ENCODE peak calls at places on chromosomes 6 and 20, in nine cellular contexts. One of them, this sample, is unnamed.
A peak's percentile ranks its signal among the peaks of the same experiment; 100 is the strongest.

GRCh38 chr6:44045672-44046015 is 81.6 kb downstream of the MRPL14 start:
- DNase-seq in neural crest cell: no peak
- DNase-seq in neural progenitor cell: no peak
- DNase-seq in WTC11: no peak
- DNase-seq in brain microvascular endothelial cell: no peak
- DNase-seq in tibial nerve: no peak
- DNase-seq in fibroblast of pulmonary artery: peak; percentile 21
- DNase-seq in cardiac muscle cell: no peak
- DNase-seq in mucosa of descending colon: no peak
- DNase-seq in this sample: no peak

GRCh38 chr6:111605100-111605748 is 454 bp downstream of the TRAF3IP2 start:
- DNase-seq in neural crest cell: peak; percentile 13
- DNase-seq in neural progenitor cell: peak; percentile 72
- DNase-seq in WTC11: peak; percentile 64
- DNase-seq in brain microvascular endothelial cell: peak; percentile 66
- DNase-seq in tibial nerve: peak; percentile 50
- DNase-seq in fibroblast of pulmonary artery: peak; percentile 97
- DNase-seq in cardiac muscle cell: peak; percentile 96
- DNase-seq in mucosa of descending colon: peak; percentile 71
- DNase-seq in this sample: peak; percentile 56

GRCh38 chr20:47586648-47587306 is 85.1 kb downstream of the NCOA3 start:
- DNase-seq in neural crest cell: no peak
- DNase-seq in neural progenitor cell: peak; percentile 21
- DNase-seq in WTC11: no peak
- DNase-seq in brain microvascular endothelial cell: peak; percentile 24
- DNase-seq in tibial nerve: no peak
- DNase-seq in fibroblast of pulmonary artery: peak; percentile 65
- DNase-seq in cardiac muscle cell: peak; percentile 84
- DNase-seq in mucosa of descending colon: no peak
- DNase-seq in this sample: no peak

GRCh38 chr6:107697682-107698081 is 126.4 kb downstream of the SCML4 start:
- DNase-seq in neural crest cell: no peak
- DNase-seq in neural progenitor cell: no peak
- DNase-seq in WTC11: no peak
- DNase-seq in brain microvascular endothelial cell: no peak
- DNase-seq in tibial nerve: no peak
- DNase-seq in fibroblast of pulmonary artery: peak; percentile 51
- DNase-seq in cardiac muscle cell: peak; percentile 65
- DNase-seq in mucosa of descending colon: no peak
- DNase-seq in this sample: no peak

GRCh38 chr6:85484941-85485340 is 35.1 kb downstream of the NT5E start:
- DNase-seq in neural crest cell: no peak
- DNase-seq in neural progenitor cell: no peak
- DNase-seq in WTC11: no peak
- DNase-seq in brain microvascular endothelial cell: no peak
- DNase-seq in tibial nerve: no peak
- DNase-seq in fibroblast of pulmonary artery: no peak
- DNase-seq in cardiac muscle cell: no peak
- DNase-seq in mucosa of descending colon: no peak
- DNase-seq in this sample: no peak

GRCh38 chr6:8904754-8905153 is 469.4 kb upstream of the SLC35B3 start:
- DNase-seq in neural crest cell: no peak
- DNase-seq in neural progenitor cell: peak; percentile 18
- DNase-seq in WTC11: peak; percentile 42
- DNase-seq in brain microvascular endothelial cell: no peak
- DNase-seq in tibial nerve: no peak
- DNase-seq in fibroblast of pulmonary artery: no peak
- DNase-seq in cardiac muscle cell: no peak
- DNase-seq in mucosa of descending colon: no peak
- DNase-seq in this sample: no peak

GRCh38 chr6:132007474-132008190 is 56.5 kb upstream of the CCN2 start:
- DNase-seq in neural crest cell: no peak
- DNase-seq in neural progenitor cell: no peak
- DNase-seq in WTC11: no peak
- DNase-seq in brain microvascular endothelial cell: peak; percentile 21
- DNase-seq in tibial nerve: no peak
- DNase-seq in fibroblast of pulmonary artery: peak; percentile 33
- DNase-seq in cardiac muscle cell: peak; percentile 30
- DNase-seq in mucosa of descending colon: no peak
- DNase-seq in this sample: no peak

GRCh38 chr6:44511126-44511525 is 123.6 kb downstream of the CDC5L start:
- DNase-seq in neural crest cell: no peak
- DNase-seq in neural progenitor cell: no peak
- DNase-seq in WTC11: no peak
- DNase-seq in brain microvascular endothelial cell: no peak
- DNase-seq in tibial nerve: no peak
- DNase-seq in fibroblast of pulmonary artery: no peak
- DNase-seq in cardiac muscle cell: no peak
- DNase-seq in mucosa of descending colon: no peak
- DNase-seq in this sample: no peak

GRCh38 chr20:63021356-63022321 is 14.9 kb upstream of the BHLHE23 start:
- DNase-seq in neural crest cell: no peak
- DNase-seq in neural progenitor cell: no peak
- DNase-seq in WTC11: peak; percentile 6
- DNase-seq in brain microvascular endothelial cell: no peak
- DNase-seq in tibial nerve: no peak
- DNase-seq in fibroblast of pulmonary artery: no peak
- DNase-seq in cardiac muscle cell: no peak
- DNase-seq in mucosa of descending colon: peak; percentile 11
- DNase-seq in this sample: no peak

GRCh38 chr6:41734666-41735426 is 562 bp downstream of the TFEB start:
- DNase-seq in neural crest cell: peak; percentile 22
- DNase-seq in neural progenitor cell: peak; percentile 65
- DNase-seq in WTC11: peak; percentile 66
- DNase-seq in brain microvascular endothelial cell: peak; percentile 67
- DNase-seq in tibial nerve: peak; percentile 72
- DNase-seq in fibroblast of pulmonary artery: peak; percentile 76
- DNase-seq in cardiac muscle cell: peak; percentile 84
- DNase-seq in mucosa of descending colon: peak; percentile 89
- DNase-seq in this sample: peak; percentile 72

GRCh38 chr6:53128842-53129241 is 19.8 kb downstream of the GCM1 start:
- DNase-seq in neural crest cell: no peak
- DNase-seq in neural progenitor cell: no peak
- DNase-seq in WTC11: no peak
- DNase-seq in brain microvascular endothelial cell: no peak
- DNase-seq in tibial nerve: no peak
- DNase-seq in fibroblast of pulmonary artery: no peak
- DNase-seq in cardiac muscle cell: no peak
- DNase-seq in mucosa of descending colon: no peak
- DNase-seq in this sample: no peak

GRCh38 chr20:57718490-57719009 is 8.7 kb upstream of the PMEPA1 start:
- DNase-seq in neural crest cell: peak; percentile 83
- DNase-seq in neural progenitor cell: peak; percentile 97
- DNase-seq in WTC11: peak; percentile 94
- DNase-seq in brain microvascular endothelial cell: peak; percentile 99
- DNase-seq in tibial nerve: peak; percentile 94
- DNase-seq in fibroblast of pulmonary artery: peak; percentile 97
- DNase-seq in cardiac muscle cell: peak; percentile 99
- DNase-seq in mucosa of descending colon: peak; percentile 95
- DNase-seq in this sample: peak; percentile 96

GRCh38 chr6:144033816-144034540 is 25.9 kb upstream of the PLAGL1 start:
- DNase-seq in neural crest cell: no peak
- DNase-seq in neural progenitor cell: peak; percentile 8
- DNase-seq in WTC11: no peak
- DNase-seq in brain microvascular endothelial cell: peak; percentile 11
- DNase-seq in tibial nerve: no peak
- DNase-seq in fibroblast of pulmonary artery: peak; percentile 29
- DNase-seq in cardiac muscle cell: peak; percentile 56
- DNase-seq in mucosa of descending colon: no peak
- DNase-seq in this sample: no peak

GRCh38 chr20:49028684-49029083 is 17.4 kb upstream of the CSE1L start:
- DNase-seq in neural crest cell: no peak
- DNase-seq in neural progenitor cell: peak; percentile 54
- DNase-seq in WTC11: no peak
- DNase-seq in brain microvascular endothelial cell: peak; percentile 29
- DNase-seq in tibial nerve: no peak
- DNase-seq in fibroblast of pulmonary artery: peak; percentile 42
- DNase-seq in cardiac muscle cell: peak; percentile 46
- DNase-seq in mucosa of descending colon: no peak
- DNase-seq in this sample: no peak
- TF ChIP-seq CTCF in neural crest cell: peak; percentile 52
- TF ChIP-seq CTCF in neural progenitor cell: peak; percentile 54
- TF ChIP-seq CTCF in WTC11: no peak
- TF ChIP-seq CTCF in brain microvascular endothelial cell: peak; percentile 50
- TF ChIP-seq CTCF in tibial nerve: no peak
- TF ChIP-seq CTCF in fibroblast of pulmonary artery: peak; percentile 43
- TF ChIP-seq CTCF in cardiac muscle cell: peak; percentile 49
- TF ChIP-seq CTCF in mucosa of descending colon: no peak
- TF ChIP-seq CTCF in this sample: peak; percentile 14

GRCh38 chr6:155117266-155117665 is 122.2 kb downstream of the TIAM2 start:
- DNase-seq in neural crest cell: no peak
- DNase-seq in neural progenitor cell: no peak
- DNase-seq in WTC11: no peak
- DNase-seq in brain microvascular endothelial cell: peak; percentile 77
- DNase-seq in tibial nerve: no peak
- DNase-seq in fibroblast of pulmonary artery: peak; percentile 72
- DNase-seq in cardiac muscle cell: peak; percentile 85
- DNase-seq in mucosa of descending colon: no peak
- DNase-seq in this sample: no peak
- TF ChIP-seq CTCF in neural crest cell: no peak
- TF ChIP-seq CTCF in neural progenitor cell: no peak
- TF ChIP-seq CTCF in WTC11: no peak
- TF ChIP-seq CTCF in brain microvascular endothelial cell: peak; percentile 8
- TF ChIP-seq CTCF in tibial nerve: no peak
- TF ChIP-seq CTCF in fibroblast of pulmonary artery: no peak
- TF ChIP-seq CTCF in cardiac muscle cell: no peak
- TF ChIP-seq CTCF in mucosa of descending colon: no peak
- TF ChIP-seq CTCF in this sample: no peak

DNA sequence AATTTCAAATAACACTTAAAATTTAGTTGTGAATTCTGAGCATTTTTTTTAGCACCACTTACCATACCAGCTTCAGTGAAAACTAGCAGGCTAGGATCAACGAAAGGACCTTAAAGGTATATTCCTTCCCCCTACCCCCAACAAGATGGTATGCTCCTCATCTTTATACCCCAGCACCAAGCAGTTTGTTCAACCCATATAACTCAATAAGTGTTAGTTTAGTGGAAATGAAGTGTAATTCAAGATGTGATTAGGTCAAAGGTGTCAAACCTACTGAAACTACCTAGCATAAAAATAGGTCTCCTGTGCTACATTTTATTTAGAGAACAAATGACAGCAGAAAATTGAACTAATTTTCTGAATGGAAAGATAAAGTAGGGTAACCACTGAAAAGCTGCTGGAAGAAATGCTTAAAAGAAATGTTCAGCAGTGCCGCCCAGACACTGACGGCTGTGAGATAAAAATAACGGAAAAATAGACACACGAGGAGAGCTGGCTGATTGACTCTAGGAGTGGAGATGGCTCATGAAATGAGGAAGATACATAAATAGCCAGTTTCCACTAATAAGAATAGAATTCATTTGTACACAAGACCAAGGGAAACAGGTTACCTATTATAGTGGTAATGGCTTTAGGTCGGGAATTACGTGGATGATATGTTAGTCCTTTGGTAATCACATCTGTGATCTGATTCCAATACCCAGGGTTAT is 94.8 kb downstream of the IPCEF1 start:
- DNase-seq in neural crest cell: no peak
- DNase-seq in neural progenitor cell: no peak
- DNase-seq in WTC11: no peak
- DNase-seq in brain microvascular endothelial cell: no peak
- DNase-seq in tibial nerve: no peak
- DNase-seq in fibroblast of pulmonary artery: no peak
- DNase-seq in cardiac muscle cell: no peak
- DNase-seq in mucosa of descending colon: no peak
- DNase-seq in this sample: no peak
- TF ChIP-seq CTCF in neural crest cell: no peak
- TF ChIP-seq CTCF in neural progenitor cell: no peak
- TF ChIP-seq CTCF in WTC11: no peak
- TF ChIP-seq CTCF in brain microvascular endothelial cell: no peak
- TF ChIP-seq CTCF in tibial nerve: no peak
- TF ChIP-seq CTCF in fibroblast of pulmonary artery: no peak
- TF ChIP-seq CTCF in cardiac muscle cell: no peak
- TF ChIP-seq CTCF in mucosa of descending colon: no peak
- TF ChIP-seq CTCF in this sample: no peak

GRCh38 chr6:30979076-30979475 is 4.4 kb upstream of the MUC21 start:
- DNase-seq in neural crest cell: no peak
- DNase-seq in neural progenitor cell: no peak
- DNase-seq in WTC11: no peak
- DNase-seq in brain microvascular endothelial cell: no peak
- DNase-seq in tibial nerve: no peak
- DNase-seq in fibroblast of pulmonary artery: no peak
- DNase-seq in cardiac muscle cell: no peak
- DNase-seq in mucosa of descending colon: no peak
- DNase-seq in this sample: no peak

GRCh38 chr6:30970946-30971345 is 12.6 kb upstream of the MUC21 start:
- DNase-seq in neural crest cell: no peak
- DNase-seq in neural progenitor cell: no peak
- DNase-seq in WTC11: no peak
- DNase-seq in brain microvascular endothelial cell: no peak
- DNase-seq in tibial nerve: no peak
- DNase-seq in fibroblast of pulmonary artery: no peak
- DNase-seq in cardiac muscle cell: no peak
- DNase-seq in mucosa of descending colon: no peak
- DNase-seq in this sample: no peak

GRCh38 chr6:30972816-30973215 is 10.7 kb upstream of the MUC21 start:
- DNase-seq in neural crest cell: no peak
- DNase-seq in neural progenitor cell: no peak
- DNase-seq in WTC11: no peak
- DNase-seq in brain microvascular endothelial cell: no peak
- DNase-seq in tibial nerve: no peak
- DNase-seq in fibroblast of pulmonary artery: no peak
- DNase-seq in cardiac muscle cell: no peak
- DNase-seq in mucosa of descending colon: no peak
- DNase-seq in this sample: no peak

GRCh38 chr6:30979690-30980089 is 3.8 kb upstream of the MUC21 start:
- DNase-seq in neural crest cell: no peak
- DNase-seq in neural progenitor cell: no peak
- DNase-seq in WTC11: no peak
- DNase-seq in brain microvascular endothelial cell: no peak
- DNase-seq in tibial nerve: no peak
- DNase-seq in fibroblast of pulmonary artery: no peak
- DNase-seq in cardiac muscle cell: no peak
- DNase-seq in mucosa of descending colon: no peak
- DNase-seq in this sample: no peak

DNA sequence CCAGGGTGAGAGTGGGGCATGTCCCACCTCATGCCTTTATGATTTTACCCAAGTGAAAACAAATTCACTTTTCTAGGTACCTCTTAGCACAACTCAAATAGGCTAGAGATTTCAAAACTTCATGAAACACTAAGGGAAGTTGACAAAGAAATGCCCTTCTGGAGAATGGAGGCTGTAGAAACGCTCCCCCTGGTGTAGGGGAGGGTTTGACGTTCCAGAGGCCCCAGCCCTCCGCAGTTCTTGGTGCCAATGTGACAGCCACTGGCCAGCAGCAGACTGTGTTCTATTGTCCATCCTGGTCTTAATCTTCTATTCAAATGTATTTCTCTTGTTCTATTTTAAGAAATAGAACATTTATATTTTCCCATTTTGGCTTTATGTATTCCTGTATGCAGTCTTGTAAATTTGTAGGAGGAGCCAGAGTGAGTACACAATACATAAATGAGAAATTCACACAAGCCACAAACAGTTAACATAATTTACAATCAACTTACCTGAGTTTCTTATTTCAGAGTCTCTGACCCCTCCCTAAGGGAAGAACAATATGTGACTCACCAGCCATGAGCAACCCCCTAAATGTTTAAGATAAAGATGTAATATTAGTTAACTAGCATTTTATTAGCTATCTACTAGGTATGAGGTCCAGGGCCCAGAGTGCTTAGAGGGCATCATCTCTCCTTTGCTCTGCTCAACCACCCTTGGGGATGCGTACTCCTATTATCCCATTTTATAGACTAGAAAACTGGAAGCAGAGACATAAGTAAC is 8.8 kb upstream of the MUC21 start:
- DNase-seq in neural crest cell: no peak
- DNase-seq in neural progenitor cell: peak; percentile 12
- DNase-seq in WTC11: no peak
- DNase-seq in brain microvascular endothelial cell: no peak
- DNase-seq in tibial nerve: no peak
- DNase-seq in fibroblast of pulmonary artery: no peak
- DNase-seq in cardiac muscle cell: no peak
- DNase-seq in mucosa of descending colon: no peak
- DNase-seq in this sample: no peak
- TF ChIP-seq CTCF in neural crest cell: no peak
- TF ChIP-seq CTCF in neural progenitor cell: no peak
- TF ChIP-seq CTCF in WTC11: no peak
- TF ChIP-seq CTCF in brain microvascular endothelial cell: peak; percentile 6
- TF ChIP-seq CTCF in tibial nerve: no peak
- TF ChIP-seq CTCF in fibroblast of pulmonary artery: no peak
- TF ChIP-seq CTCF in cardiac muscle cell: no peak
- TF ChIP-seq CTCF in mucosa of descending colon: no peak
- TF ChIP-seq CTCF in this sample: no peak

This sample was measured in nephron progenitor cell.